ENCODE peak calls at places on chromosomes 7 and 10, in nine cellular contexts. G is HS-27A; Z is kidney; U is stimulated activated CD4-positive, alpha-beta T cell treated with anti-CD3 and anti-CD28 coated beads, Interleukin-4, amount 100 ng/mL, for 1 hour; T is fibroblast of lung; Q is NCI-H226; D is D341Med; H is renal cortical epithelial cell; F is activated naive CD4-positive, alpha-beta T cell treated with anti-CD3 and anti-CD28 coated beads for 36 hours. O is an unnamed sample.

GRCh38 chr10:92800122-92800521 is 48.2 kb upstream of the EXOC6 start:
- DNase-seq in Z (no peak), F (no peak), T (no peak), Q (no peak), H (no peak), U (no peak), G (no peak), D (no peak), O (no peak)

GRCh38 chr10:4131407-4132215 is 346.6 kb upstream of the KLF6 start:
- DNase-seq in Q (no peak), H (peak), G (peak), F (peak), T (peak), Z (no peak), D (no peak), U (no peak), O (no peak)

GRCh38 chr10:4658777-4659176 is 167.2 kb upstream of the AKR1E2 start:
- DNase-seq in G (no peak), F (no peak), Z (no peak), H (no peak), U (no peak), Q (no peak), T (no peak), D (no peak), O (no peak)

GRCh38 chr10:36717118-36717517 is 408.3 kb upstream of the ANKRD30A start:
- DNase-seq in G (no peak), F (no peak), T (no peak), U (no peak), Z (no peak), D (no peak), Q (no peak), H (no peak), O (no peak)

GRCh38 chr10:93186631-93187030 is 112.9 kb downstream of the CYP26A1 start:
- DNase-seq in Q (no peak), T (no peak), F (no peak), U (no peak), G (no peak), D (no peak), H (peak), Z (no peak), O (no peak)

GRCh38 chr7:73842248-73842895 is at the start of gene METTL27:
- DNase-seq in T (peak), H (peak), G (peak), D (peak), Q (peak), U (peak), F (peak), Z (peak), O (peak)

GRCh38 chr10:69703256-69703655 is 73.2 kb downstream of the FAM241B start:
- DNase-seq in D (no peak), Z (no peak), U (no peak), H (no peak), T (no peak), G (no peak), F (no peak), Q (no peak), O (no peak)

GRCh38 chr10:132062181-132062515 is 3.6 kb upstream of the JAKMIP3 start:
- DNase-seq in G (no peak), F (no peak), D (no peak), H (no peak), Q (no peak), T (no peak), Z (no peak), U (no peak), O (no peak)

GRCh38 chr10:20598590-20598989 is 298.5 kb downstream of the NEBL start:
- DNase-seq in Z (no peak), F (no peak), H (peak), U (no peak), Q (peak), G (no peak), D (no peak), T (peak), O (no peak)

O was measured in spleen.